ENCODE peak calls at places on chromosomes 7 and 10, in nine cellular contexts. J is CD8-positive, alpha-beta memory T cell; B is upper lobe of left lung; E is stomach; Z is lung; N is colonic mucosa; M is CD8-positive, alpha-beta T cell; K is heart left ventricle; S is NT2/D1. A is an unnamed sample.
A peak's percentile ranks its signal among the peaks of the same experiment; 100 is the strongest.

GRCh38 chr10:102519246-102519805 is 15.6 kb downstream of the SUFU start:
- DNase-seq in Z (no peak), N (no peak), S (no peak), E (peak; percentile 8), K (no peak), J (no peak), B (no peak), M (no peak), A (no peak)

GRCh38 chr10:74011762-74012161 is 13.8 kb downstream of the VCL start:
- DNase-seq in B (peak; percentile 43), K (peak; percentile 39), M (no peak), S (no peak), E (no peak), Z (peak; percentile 51), J (no peak), N (no peak), A (peak; percentile 59)

GRCh38 chr10:34721201-34721840 is 93.8 kb downstream of the PARD3 start:
- DNase-seq in S (no peak), N (no peak), Z (no peak), J (no peak), M (no peak), E (no peak), B (no peak), K (no peak), A (no peak)

GRCh38 chr10:89563861-89564478 is 28.6 kb upstream of the SLC16A12 start:
- DNase-seq in Z (no peak), M (no peak), N (peak; percentile 23), S (no peak), K (no peak), J (peak; percentile 49), E (no peak), B (no peak), A (peak; percentile 57)

GRCh38 chr10:62373995-62374861 is at the start of gene ZNF365:
- DNase-seq in M (no peak), E (no peak), K (peak; percentile 21), Z (no peak), N (no peak), B (no peak), S (no peak), J (peak; percentile 3), A (peak; percentile 68)

GRCh38 chr10:84550756-84551436 is 222.5 kb downstream of the CCSER2 start:
- DNase-seq in E (no peak), B (no peak), Z (no peak), N (no peak), K (no peak), J (no peak), M (no peak), S (no peak), A (no peak)

GRCh38 chr10:104735036-104735435 is 93.9 kb downstream of the SORCS3 start:
- DNase-seq in Z (no peak), K (no peak), E (no peak), M (no peak), N (no peak), J (no peak), S (no peak), B (no peak), A (no peak)

GRCh38 chr7:50142421-50143113 is 49.5 kb upstream of the ZPBP start:
- DNase-seq in S (peak; percentile 15), K (no peak), M (no peak), B (no peak), Z (no peak), N (no peak), J (peak; percentile 62), E (no peak), A (peak; percentile 40)

GRCh38 chr10:110852897-110853296 is 18.8 kb upstream of the PDCD4 start:
- DNase-seq in E (no peak), B (no peak), Z (no peak), J (no peak), N (peak; percentile 41), M (no peak), S (no peak), K (no peak), A (peak; percentile 24)

GRCh38 chr7:98990356-98990755 is 112.0 kb downstream of the TRRAP start:
- DNase-seq in K (no peak), M (no peak), Z (no peak), J (no peak), B (no peak), E (no peak), S (no peak), N (no peak), A (no peak)

GRCh38 chr10:102502029-102502336 is 529 bp downstream of the ACTR1A start:
- DNase-seq in K (peak; percentile 100), Z (peak; percentile 99), B (peak; percentile 99), E (peak; percentile 99), J (peak; percentile 99), N (peak; percentile 100), S (peak; percentile 93), M (peak; percentile 96), A (peak; percentile 99)

GRCh38 chr7:102302025-102302424 is 15.4 kb downstream of the SH2B2 start:
- DNase-seq in Z (no peak), N (no peak), B (no peak), E (no peak), K (no peak), J (no peak), S (no peak), M (no peak), A (no peak)

GRCh38 chr7:16644624-16644986 is 949 bp downstream of the ANKMY2 start:
- DNase-seq in M (peak; percentile 13), J (peak; percentile 56), Z (peak; percentile 52), K (peak; percentile 53), B (peak; percentile 73), N (no peak), E (peak; percentile 57), S (no peak), A (peak; percentile 62)

GRCh38 chr7:150947761-150948680 is 30.1 kb downstream of the KCNH2 start:
- DNase-seq in J (no peak), Z (no peak), B (no peak), N (no peak), K (peak; percentile 13), M (no peak), S (no peak), E (no peak), A (no peak)

GRCh38 chr7:108384721-108385483 is 71.3 kb downstream of the NRCAM start:
- DNase-seq in S (no peak), M (no peak), N (no peak), E (no peak), Z (no peak), B (no peak), J (no peak), K (no peak), A (no peak)

GRCh38 chr7:148337995-148338747 is 252.4 kb upstream of the C7orf33 start:
- DNase-seq in Z (no peak), N (no peak), J (no peak), M (no peak), K (no peak), S (no peak), E (no peak), B (no peak), A (no peak)

GRCh38 chr7:148344406-148344805 is 246.2 kb upstream of the C7orf33 start:
- DNase-seq in Z (no peak), J (no peak), S (no peak), E (no peak), B (no peak), N (no peak), K (no peak), M (no peak), A (no peak)

GRCh38 chr7:148337566-148337965 is 253.0 kb upstream of the C7orf33 start:
- DNase-seq in K (no peak), E (no peak), Z (no peak), M (no peak), S (no peak), N (no peak), B (no peak), J (no peak), A (peak; percentile 30)

GRCh38 chr7:148340438-148340837 is 250.1 kb upstream of the C7orf33 start:
- DNase-seq in K (no peak), J (no peak), M (no peak), N (no peak), E (no peak), S (no peak), Z (no peak), B (no peak), A (no peak)

GRCh38 chr7:148340881-148341280 is 249.7 kb upstream of the C7orf33 start:
- DNase-seq in S (no peak), K (no peak), E (no peak), B (no peak), M (no peak), N (no peak), Z (no peak), J (no peak), A (no peak)
- H3K27me3 ChIP-seq in S (peaks cover 10% of the 10 kb centered on the region), K (peaks cover 68% of the 10 kb centered on the region), E (peaks cover 71% of the 10 kb centered on the region), B (peaks cover 5% of the 10 kb centered on the region), M (no peaks in the 10 kb centered on the region), N (no peaks in the 10 kb centered on the region), Z (peaks cover 6% of the 10 kb centered on the region), J (peaks cover 11% of the 10 kb centered on the region), A (peaks cover 46% of the 10 kb centered on the region)

GRCh38 chr7:134802762-134803161 is 23.3 kb downstream of the CALD1 start:
- DNase-seq in N (no peak), J (no peak), S (no peak), M (no peak), K (no peak), E (no peak), B (no peak), Z (no peak), A (no peak)

GRCh38 chr7:134804351-134804750 is 24.9 kb downstream of the CALD1 start:
- DNase-seq in N (no peak), M (no peak), B (no peak), J (no peak), Z (no peak), K (no peak), E (no peak), S (no peak), A (no peak)

GRCh38 chr7:134795231-134795630 is 15.8 kb downstream of the CALD1 start:
- DNase-seq in M (no peak), Z (no peak), N (no peak), S (no peak), B (no peak), E (no peak), J (no peak), K (no peak), A (no peak)

GRCh38 chr7:134798155-134798554 is 18.7 kb downstream of the CALD1 start:
- DNase-seq in E (no peak), B (no peak), Z (no peak), K (no peak), N (no peak), M (no peak), J (no peak), S (no peak), A (no peak)

GRCh38 chr7:134799387-134799786 is 20.0 kb downstream of the CALD1 start:
- DNase-seq in E (no peak), S (no peak), J (no peak), N (no peak), B (no peak), M (no peak), Z (no peak), K (no peak), A (no peak)
- H3K36me3 ChIP-seq in E (no peaks in the 10 kb centered on the region), S (peaks cover 53% of the 10 kb centered on the region), J (no peaks in the 10 kb centered on the region), N (no peaks in the 10 kb centered on the region), B (no peaks in the 10 kb centered on the region), M (no peaks in the 10 kb centered on the region), Z (no peaks in the 10 kb centered on the region), K (no peaks in the 10 kb centered on the region), A (no peaks in the 10 kb centered on the region)

GRCh38 chr7:155167706-155168365 is 97.7 kb downstream of the HTR5A start:
- DNase-seq in B (no peak), M (no peak), Z (no peak), K (no peak), E (no peak), N (no peak), J (no peak), S (no peak), A (no peak)
- H3K27me3 ChIP-seq in B (no peaks in the 10 kb centered on the region), M (no peaks in the 10 kb centered on the region), Z (no peaks in the 10 kb centered on the region), K (peaks cover 4% of the 10 kb centered on the region), E (peaks cover 24% of the 10 kb centered on the region), N (no peaks in the 10 kb centered on the region), J (no peaks in the 10 kb centered on the region), S (no peaks in the 10 kb centered on the region), A (no peaks in the 10 kb centered on the region)

GRCh38 chr10:42630537-42631134 is 7.7 kb downstream of the ZNF33B start:
- DNase-seq in M (no peak), K (no peak), Z (no peak), N (no peak), S (no peak), J (no peak), E (no peak), B (no peak), A (no peak)
- H3K36me3 ChIP-seq in M (peaks cover 22% of the 10 kb centered on the region), K (no peaks in the 10 kb centered on the region), Z (peaks cover 12% of the 10 kb centered on the region), N (no peaks in the 10 kb centered on the region), S (peaks cover 61% of the 10 kb centered on the region), J (peaks cover 15% of the 10 kb centered on the region), E (peaks cover 34% of the 10 kb centered on the region), B (no peaks in the 10 kb centered on the region), A (no peaks in the 10 kb centered on the region)

A was measured in hepatocyte.